ENCODE peak calls at places on chromosomes 5 and 9, in four cellular contexts. G, O, B and N are unnamed samples.

GRCh38 chr9:93654351-93654961 is 78.1 kb downstream of the PHF2 start:
- DNase-seq in G (no peak), O (no peak), B (no peak), N (no peak)

GRCh38 chr5:140261403-140262171 is 41.3 kb downstream of the PFDN1 start:
- DNase-seq in G (peak), O (peak), B (peak), N (peak)

GRCh38 chr9:96136992-96137665 is 164.8 kb downstream of the HSD17B3 start:
- DNase-seq in G (no peak), O (no peak), B (no peak), N (no peak)

GRCh38 chr5:7941692-7942091 is 72.7 kb downstream of the MTRR start:
- DNase-seq in G (no peak), O (no peak), B (no peak), N (no peak)

GRCh38 chr9:93886911-93887310 is 68.2 kb downstream of the BARX1 start:
- DNase-seq in G (no peak), O (no peak), B (no peak), N (no peak)

GRCh38 chr5:139381837-139382361 is 1.2 kb downstream of the SLC23A1 start:
- DNase-seq in G (no peak), O (no peak), B (no peak), N (no peak)

GRCh38 chr5:82147860-82148573 is 130.1 kb downstream of the RPS23 start:
- DNase-seq in G (no peak), O (no peak), B (no peak), N (no peak)

GRCh38 chr9:109493648-109494047 is 4.5 kb downstream of the PTPN3 start:
- DNase-seq in G (no peak), O (no peak), B (no peak), N (no peak)

GRCh38 chr9:128136816-128137793 is 9.6 kb upstream of the PTGES2 start:
- DNase-seq in G (peak), O (no peak), B (no peak), N (no peak)

GRCh38 chr5:148794729-148795590 is 31.5 kb upstream of the ADRB2 start:
- DNase-seq in G (no peak), O (no peak), B (no peak), N (no peak)

GRCh38 chr9:79651251-79651795 is 79.6 kb downstream of the TLE4 start:
- DNase-seq in G (no peak), O (no peak), B (no peak), N (no peak)

GRCh38 chr5:92496545-92496944 is 1084.5 kb downstream of the NR2F1-AS1 start:
- DNase-seq in G (no peak), O (no peak), B (no peak), N (no peak)

GRCh38 chr9:134670042-134670525 is 28.5 kb downstream of the COL5A1 start:
- DNase-seq in G (no peak), O (no peak), B (no peak), N (no peak)

GRCh38 chr5:56986631-56986957 is 34.7 kb upstream of the MIER3 start:
- DNase-seq in G (no peak), O (no peak), B (no peak), N (no peak)

GRCh38 chr5:40277161-40277906 is 402.4 kb upstream of the PTGER4 start:
- DNase-seq in G (no peak), O (no peak), B (no peak), N (no peak)
- TF ChIP-seq TCF7L2 in G (no peak), O (no peak), B (no peak), N (no peak)

DNA sequence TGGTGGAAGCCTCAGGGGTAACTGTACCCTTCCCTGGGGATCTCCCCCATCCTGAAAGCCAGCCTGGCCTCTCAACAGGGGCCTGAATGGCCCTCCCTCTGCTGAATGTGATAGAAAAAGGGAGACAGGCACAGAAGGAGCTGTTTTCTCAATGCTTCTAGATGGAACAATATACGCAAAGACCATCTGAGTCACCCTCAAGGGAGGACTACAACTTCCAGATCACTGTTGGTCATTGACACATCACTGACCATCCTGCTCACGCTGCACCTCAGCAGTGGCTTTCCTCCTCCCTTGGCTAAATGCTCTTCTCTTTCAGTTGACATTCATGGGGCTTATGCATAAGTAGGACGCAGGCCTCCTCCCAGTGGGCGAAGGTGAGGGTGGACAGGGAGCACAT is 112.2 kb upstream of the SHB start:
- DNase-seq in G (no peak), O (no peak), B (no peak), N (no peak)
- TF ChIP-seq TCF7L2 in G (no peak), O (no peak), B (no peak), N (no peak)

GRCh38 chr9:71001780-71002386 is 119.5 kb downstream of the TRPM3 start:
- DNase-seq in G (peak), O (peak), B (peak), N (peak)
- TF ChIP-seq TCF7L2 in G (no peak), O (no peak), B (no peak), N (no peak)

GRCh38 chr5:66603164-66603563 is 7.0 kb downstream of the MAST4 start:
- DNase-seq in G (no peak), O (no peak), B (no peak), N (no peak)
- TF ChIP-seq TCF7L2 in G (no peak), O (no peak), B (no peak), N (no peak)

GRCh38 chr5:78754655-78755054 is 106.1 kb upstream of the LHFPL2 start:
- DNase-seq in G (no peak), O (no peak), B (no peak), N (no peak)

GRCh38 chr5:78755822-78756429 is 107.4 kb upstream of the LHFPL2 start:
- DNase-seq in G (no peak), O (no peak), B (no peak), N (no peak)

GRCh38 chr5:78756853-78757252 is 108.3 kb upstream of the LHFPL2 start:
- DNase-seq in G (no peak), O (no peak), B (no peak), N (no peak)

GRCh38 chr5:78758169-78758839 is 109.7 kb upstream of the LHFPL2 start:
- DNase-seq in G (no peak), O (no peak), B (no peak), N (peak)

GRCh38 chr5:78757269-78758053 is 108.9 kb upstream of the LHFPL2 start:
- DNase-seq in G (peak), O (no peak), B (no peak), N (peak)
- TF ChIP-seq TCF7L2 in G (no peak), O (no peak), B (no peak), N (no peak)

DNA sequence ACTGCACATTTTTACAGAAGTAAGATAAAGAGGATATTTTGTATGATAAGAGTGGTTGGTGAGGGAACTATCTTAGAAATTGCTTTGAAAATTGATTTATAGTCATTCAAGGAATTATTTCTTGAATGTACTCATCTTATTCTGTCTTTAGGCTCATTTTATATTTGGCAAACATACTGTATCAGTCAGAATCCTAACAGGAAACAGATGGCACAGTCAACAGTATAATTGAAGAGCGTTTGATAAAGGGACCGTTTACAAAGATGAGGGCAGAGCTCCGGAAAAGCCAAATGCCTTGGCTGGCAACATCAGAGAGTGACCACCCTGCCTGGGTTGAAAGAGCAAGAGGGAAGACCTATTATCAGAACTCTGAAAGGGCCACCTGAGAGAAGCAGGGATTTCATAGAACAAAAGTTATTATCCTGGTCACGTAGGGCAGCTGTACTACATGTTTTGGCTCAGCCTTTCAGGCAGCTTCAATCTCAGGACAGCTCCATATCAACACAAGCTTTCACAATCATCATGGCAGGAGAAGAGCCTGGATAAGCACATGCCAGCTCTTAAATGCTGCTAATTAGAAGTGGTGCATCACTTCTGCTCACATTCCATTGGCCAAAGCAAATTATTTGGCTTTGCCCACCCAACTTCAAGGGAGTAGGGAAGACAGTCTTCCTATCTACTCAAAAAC is 47.1 kb upstream of the ARL15 start:
- DNase-seq in G (no peak), O (no peak), B (no peak), N (no peak)
- TF ChIP-seq TCF7L2 in G (no peak), O (no peak), B (no peak), N (no peak)

DNA sequence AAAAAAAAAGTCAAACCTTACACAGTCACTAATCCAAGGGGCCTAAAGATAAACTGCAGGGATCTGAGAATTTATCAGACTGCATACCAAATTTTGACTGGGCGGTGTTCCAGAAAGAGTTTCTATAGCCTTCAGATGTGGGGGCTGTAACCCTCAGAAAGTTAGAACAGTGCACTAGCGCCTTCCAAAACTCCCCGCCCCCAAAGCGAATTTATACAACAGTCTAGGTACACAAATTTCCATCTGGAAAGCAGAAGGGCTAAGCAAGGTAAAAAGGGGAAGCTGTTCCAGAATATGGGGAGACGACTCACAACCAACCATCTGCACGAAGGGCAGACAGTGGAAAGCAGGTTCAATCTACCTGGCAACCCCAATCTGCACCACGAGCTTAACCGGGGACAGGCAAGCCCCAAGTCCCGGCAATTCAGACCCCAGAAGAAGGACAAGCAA is 799 bp downstream of the ERMP1 start:
- DNase-seq in G (peak), O (no peak), B (no peak), N (peak)
- TF ChIP-seq TCF7L2 in G (no peak), O (no peak), B (no peak), N (no peak)

DNA sequence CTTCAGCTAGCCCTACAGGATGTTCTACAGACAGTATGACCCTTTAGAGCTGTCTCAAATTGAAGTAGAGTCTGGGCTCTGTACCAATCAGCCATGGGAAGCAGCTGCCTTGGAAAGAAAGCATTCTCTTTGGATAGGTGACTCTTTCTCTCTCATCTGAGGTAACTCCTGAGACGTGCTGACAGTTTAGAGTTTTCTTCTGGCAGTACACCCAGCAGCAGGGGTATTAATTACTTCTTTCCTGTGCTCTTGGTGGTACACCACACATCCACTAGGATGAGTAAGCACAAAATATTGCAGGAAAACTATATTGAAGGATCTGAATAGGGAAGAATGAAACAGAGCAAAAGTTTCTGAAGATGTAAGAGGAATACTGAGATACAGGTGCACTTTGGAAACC is 329.5 kb upstream of the RGMB start:
- DNase-seq in G (no peak), O (no peak), B (no peak), N (no peak)
- TF ChIP-seq TCF7L2 in G (no peak), O (no peak), B (no peak), N (no peak)

GRCh38 chr5:158758666-158759065 is 341.1 kb downstream of the EBF1 start:
- DNase-seq in G (no peak), O (no peak), B (no peak), N (no peak)
- TF ChIP-seq TCF7L2 in G (no peak), O (no peak), B (no peak), N (no peak)